ENCODE peak calls at places on chromosomes 11 and 22, in nine cellular contexts. U, X, K, C, H, L, G, Y and V are unnamed samples.

GRCh38 chr22:30002861-30003489 is 77.3 kb upstream of the HORMAD2 start:
- DNase-seq in U (peak; percentile 67), C (no peak), G (no peak), Y (no peak), H (no peak), X (no peak), K (no peak), L (no peak), V (no peak)

GRCh38 chr11:75184757-75185156 is 33.9 kb downstream of the SLCO2B1 start:
- DNase-seq in L (no peak), X (no peak), U (no peak), K (no peak), G (no peak), H (no peak), Y (peak; percentile 1), C (no peak), V (no peak)

GRCh38 chr22:26534874-26535470 is 22.7 kb upstream of the TFIP11 start:
- DNase-seq in L (no peak), C (peak; percentile 88), H (no peak), Y (no peak), U (no peak), G (no peak), X (no peak), K (no peak), V (no peak)

GRCh38 chr11:16096336-16096735 is 260.0 kb downstream of the SOX6 start:
- DNase-seq in U (no peak), H (peak; percentile 23), Y (no peak), X (no peak), L (peak; percentile 8), K (peak; percentile 20), C (no peak), G (no peak), V (no peak)

GRCh38 chr11:27331984-27332383 is 31.0 kb downstream of the CCDC34 start:
- DNase-seq in X (no peak), G (no peak), K (no peak), Y (no peak), U (no peak), C (no peak), H (no peak), L (no peak), V (no peak)

GRCh38 chr11:93236741-93237675 is 39.2 kb upstream of the SLC36A4 start:
- DNase-seq in X (peak; percentile 60), Y (no peak), H (peak; percentile 44), G (peak; percentile 61), K (peak; percentile 29), C (peak; percentile 61), L (peak; percentile 63), U (peak; percentile 18), V (no peak)

GRCh38 chr22:21936151-21936778 is 16.4 kb downstream of the PPM1F start:
- DNase-seq in L (no peak), K (no peak), U (peak; percentile 33), H (peak; percentile 14), G (no peak), X (no peak), Y (no peak), C (no peak), V (no peak)

GRCh38 chr11:71964641-71965040 is 34.1 kb upstream of the IL18BP start:
- DNase-seq in G (no peak), U (no peak), H (no peak), L (no peak), X (no peak), Y (no peak), K (no peak), C (no peak), V (no peak)

GRCh38 chr11:76659672-76660532 is 10.6 kb downstream of the LRRC32 start:
- DNase-seq in U (peak; percentile 5), L (no peak), K (no peak), G (no peak), H (no peak), Y (no peak), X (no peak), C (no peak), V (no peak)

GRCh38 chr11:15725246-15725645 is 610.5 kb downstream of the INSC start:
- DNase-seq in U (no peak), Y (no peak), X (no peak), G (no peak), C (no peak), H (no peak), L (peak; percentile 6), K (no peak), V (no peak)

GRCh38 chr11:125724125-125724524 is 22.0 kb upstream of the PATE1 start:
- DNase-seq in L (peak; percentile 23), G (no peak), Y (no peak), H (peak; percentile 1), C (peak; percentile 10), X (peak; percentile 34), K (no peak), U (no peak), V (no peak)

GRCh38 chr11:1370186-1371025 is 19.3 kb upstream of the BRSK2 start:
- DNase-seq in Y (no peak), H (no peak), U (no peak), X (no peak), K (no peak), C (no peak), G (no peak), L (no peak), V (no peak)

GRCh38 chr11:1937616-1938342 is 9.4 kb upstream of the MRPL23 start:
- DNase-seq in G (peak; percentile 1), C (no peak), K (no peak), H (no peak), U (no peak), Y (peak; percentile 56), L (no peak), X (no peak), V (no peak)

GRCh38 chr22:27973851-27974250 is 54.8 kb upstream of the PITPNB start:
- DNase-seq in Y (no peak), G (no peak), H (peak; percentile 22), C (no peak), L (no peak), U (no peak), K (no peak), X (peak; percentile 87), V (no peak)

GRCh38 chr11:2518983-2519340 is 74.2 kb downstream of the KCNQ1 start:
- DNase-seq in X (peak; percentile 1), U (peak; percentile 1), L (no peak), K (no peak), G (peak; percentile 1), Y (no peak), H (no peak), C (no peak), V (no peak)

GRCh38 chr22:31337178-31337577 is 9.0 kb downstream of the PATZ1 start:
- DNase-seq in H (no peak), U (no peak), G (no peak), L (peak; percentile 61), K (peak; percentile 38), C (no peak), Y (peak; percentile 42), X (no peak), V (no peak)

DNA sequence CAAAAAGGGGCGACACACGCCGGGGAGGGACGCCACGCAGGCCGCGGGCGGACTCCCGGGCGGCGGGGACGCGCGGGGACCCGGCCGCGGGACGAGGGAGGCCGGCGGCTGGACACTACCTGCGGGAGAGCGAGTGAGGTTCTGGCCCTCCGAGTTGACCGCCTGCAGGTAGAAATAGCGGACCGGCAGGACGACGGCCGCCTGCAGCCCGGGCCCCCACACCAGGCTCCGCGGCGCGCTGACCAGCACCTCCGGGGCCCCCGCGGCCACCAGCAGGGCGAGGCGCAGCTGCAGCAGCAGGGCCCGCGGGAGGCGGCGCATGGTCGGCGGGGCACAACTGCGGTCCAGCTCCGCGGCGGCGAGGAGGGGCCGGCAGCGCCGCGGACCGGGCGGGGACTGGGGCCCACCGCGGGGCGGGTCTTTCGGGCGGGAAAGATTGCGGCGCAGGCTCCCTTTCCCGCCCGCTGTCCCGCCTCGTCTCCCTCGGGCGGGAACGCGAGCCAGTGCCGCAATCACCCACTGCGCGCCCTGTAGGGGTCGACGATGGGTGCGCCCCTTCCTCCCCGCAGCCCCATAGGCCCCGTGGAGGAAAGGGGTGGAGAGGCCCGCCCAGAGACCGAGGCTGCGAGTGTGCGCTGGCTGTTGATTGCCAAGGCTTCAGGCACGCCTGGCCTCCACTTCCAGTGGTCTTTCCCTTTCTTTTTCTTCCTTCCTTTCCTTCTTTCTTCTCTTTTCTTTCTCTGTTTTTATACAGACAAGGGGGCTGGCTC is at the start of gene POGLUT3:
- DNase-seq in H (peak; percentile 58), Y (peak; percentile 76), U (peak; percentile 64), K (peak; percentile 30), G (peak; percentile 51), X (peak; percentile 88), C (no peak), L (peak; percentile 21), V (no peak)
- TF ChIP-seq CTCF in H (no peak), Y (peak; percentile 13), U (no peak), K (no peak), G (no peak), X (no peak), C (no peak), L (no peak), V (no peak)

GRCh38 chr11:94767701-94768601 is at the start of gene AMOTL1:
- DNase-seq in Y (peak; percentile 93), H (peak; percentile 82), L (peak; percentile 83), U (peak; percentile 75), C (no peak), X (peak; percentile 94), G (peak; percentile 99), K (peak; percentile 68), V (peak; percentile 66)
- TF ChIP-seq CTCF in Y (no peak), H (no peak), L (no peak), U (no peak), C (no peak), X (no peak), G (no peak), K (no peak), V (no peak)

DNA sequence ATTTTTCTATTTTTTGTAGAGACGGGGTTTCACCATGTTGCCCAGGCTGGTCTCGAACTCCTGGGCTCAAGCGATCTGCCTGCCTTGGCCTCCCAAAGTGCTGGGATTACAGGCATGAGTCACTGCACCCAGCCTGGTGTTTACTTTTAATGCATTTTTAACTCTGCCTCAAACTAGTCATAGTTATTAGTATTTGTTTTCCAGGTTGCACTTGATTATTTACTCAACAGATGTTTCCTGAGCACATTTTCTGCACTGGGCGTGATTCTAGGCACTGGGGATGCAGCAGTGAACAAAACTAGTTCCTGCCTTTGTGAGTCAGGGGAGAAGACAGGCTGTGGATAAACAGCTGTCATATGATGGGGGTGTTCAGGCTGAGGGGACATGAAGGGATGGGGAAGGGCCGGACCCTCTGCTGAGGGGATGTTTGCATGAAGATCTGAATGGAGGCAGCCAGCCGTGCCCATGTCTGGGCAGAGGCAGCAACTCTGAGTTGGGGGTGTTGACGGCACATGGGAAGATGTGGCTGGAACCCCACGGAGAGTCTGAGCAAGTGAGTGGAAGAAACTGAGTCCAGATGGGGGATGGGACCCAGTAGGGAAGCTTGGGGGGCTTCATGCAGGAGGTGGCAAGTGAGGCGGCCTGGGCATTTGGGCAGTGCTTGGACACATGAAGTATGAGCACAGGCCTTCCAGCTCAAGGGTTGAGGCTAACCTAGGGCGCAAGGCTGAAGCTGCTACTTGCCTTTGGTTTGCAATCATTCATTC is 34.4 kb downstream of the MPPED1 start:
- DNase-seq in L (no peak), G (no peak), X (no peak), H (no peak), K (no peak), C (no peak), Y (no peak), U (no peak), V (no peak)
- TF ChIP-seq CTCF in L (no peak), G (no peak), X (no peak), H (no peak), K (no peak), C (no peak), Y (no peak), U (no peak), V (no peak)

GRCh38 chr11:84990141-84990540 is 637.0 kb downstream of the DLG2 start:
- DNase-seq in G (no peak), L (no peak), Y (no peak), C (no peak), U (no peak), H (no peak), K (no peak), X (peak; percentile 39), V (peak; percentile 90)

GRCh38 chr11:84993386-84993785 is 633.8 kb downstream of the DLG2 start:
- DNase-seq in C (peak; percentile 1), Y (no peak), H (no peak), U (peak; percentile 11), X (peak; percentile 23), K (no peak), L (no peak), G (no peak), V (no peak)
- TF ChIP-seq CTCF in C (peak; percentile 62), Y (peak; percentile 8), H (peak; percentile 25), U (peak; percentile 19), X (peak; percentile 55), K (no peak), L (peak; percentile 26), G (peak; percentile 12), V (peak; percentile 38)